ENCODE peak calls at places on chromosomes 1 and 21, in seven cellular contexts. One of them, this sample, is unnamed.
A peak's percentile ranks its signal among the peaks of the same experiment; 100 is the strongest.

GRCh38 chr1:205518616-205519540 is 14.4 kb downstream of the CDK18 start:
- DNase-seq in heart right ventricle: no peak
- DNase-seq in HCT116: no peak
- DNase-seq in psoas muscle: no peak
- DNase-seq in adrenal gland: no peak
- DNase-seq in Panc1: no peak
- DNase-seq in mammary epithelial cell: no peak
- DNase-seq in this sample: no peak

GRCh38 chr1:214548988-214549387 is 2.4 kb downstream of the PTPN14 start:
- DNase-seq in heart right ventricle: peak; percentile 74
- DNase-seq in HCT116: no peak
- DNase-seq in psoas muscle: peak; percentile 74
- DNase-seq in adrenal gland: peak; percentile 85
- DNase-seq in Panc1: no peak
- DNase-seq in mammary epithelial cell: peak; percentile 50
- DNase-seq in this sample: peak; percentile 56

GRCh38 chr1:29711582-29712274 is 475.4 kb downstream of the PTPRU start:
- DNase-seq in heart right ventricle: no peak
- DNase-seq in HCT116: no peak
- DNase-seq in psoas muscle: no peak
- DNase-seq in adrenal gland: peak; percentile 53
- DNase-seq in Panc1: no peak
- DNase-seq in mammary epithelial cell: peak; percentile 73
- DNase-seq in this sample: peak; percentile 73

GRCh38 chr1:229846351-229846750 is 220.3 kb downstream of the URB2 start:
- DNase-seq in heart right ventricle: no peak
- DNase-seq in HCT116: no peak
- DNase-seq in psoas muscle: no peak
- DNase-seq in adrenal gland: no peak
- DNase-seq in Panc1: no peak
- DNase-seq in mammary epithelial cell: no peak
- DNase-seq in this sample: no peak

GRCh38 chr21:16863541-16863940 is 649.3 kb upstream of the CXADR start:
- DNase-seq in heart right ventricle: no peak
- DNase-seq in HCT116: no peak
- DNase-seq in psoas muscle: no peak
- DNase-seq in adrenal gland: no peak
- DNase-seq in Panc1: no peak
- DNase-seq in mammary epithelial cell: no peak
- DNase-seq in this sample: no peak

GRCh38 chr1:213231795-213232231 is 180.8 kb downstream of the RPS6KC1 start:
- DNase-seq in heart right ventricle: no peak
- DNase-seq in HCT116: no peak
- DNase-seq in psoas muscle: no peak
- DNase-seq in adrenal gland: no peak
- DNase-seq in Panc1: no peak
- DNase-seq in mammary epithelial cell: no peak
- DNase-seq in this sample: peak; percentile 34

GRCh38 chr1:241611063-241611462 is 29.1 kb downstream of the CHML start:
- DNase-seq in heart right ventricle: no peak
- DNase-seq in HCT116: peak; percentile 56
- DNase-seq in psoas muscle: no peak
- DNase-seq in adrenal gland: no peak
- DNase-seq in Panc1: no peak
- DNase-seq in mammary epithelial cell: peak; percentile 80
- DNase-seq in this sample: peak; percentile 54

GRCh38 chr1:168114845-168115244 is 21.9 kb downstream of the GPR161 start:
- DNase-seq in heart right ventricle: no peak
- DNase-seq in HCT116: no peak
- DNase-seq in psoas muscle: no peak
- DNase-seq in adrenal gland: peak; percentile 43
- DNase-seq in Panc1: no peak
- DNase-seq in mammary epithelial cell: no peak
- DNase-seq in this sample: no peak

GRCh38 chr21:15425049-15425448 is 304.7 kb upstream of the USP25 start:
- DNase-seq in heart right ventricle: no peak
- DNase-seq in HCT116: no peak
- DNase-seq in psoas muscle: no peak
- DNase-seq in adrenal gland: no peak
- DNase-seq in Panc1: no peak
- DNase-seq in mammary epithelial cell: no peak
- DNase-seq in this sample: no peak
- TF ChIP-seq CTCF in heart right ventricle: no peak
- TF ChIP-seq CTCF in HCT116: no peak
- TF ChIP-seq CTCF in psoas muscle: no peak
- TF ChIP-seq CTCF in adrenal gland: no peak
- TF ChIP-seq CTCF in Panc1: no peak
- TF ChIP-seq CTCF in mammary epithelial cell: no peak
- TF ChIP-seq CTCF in this sample: no peak

DNA sequence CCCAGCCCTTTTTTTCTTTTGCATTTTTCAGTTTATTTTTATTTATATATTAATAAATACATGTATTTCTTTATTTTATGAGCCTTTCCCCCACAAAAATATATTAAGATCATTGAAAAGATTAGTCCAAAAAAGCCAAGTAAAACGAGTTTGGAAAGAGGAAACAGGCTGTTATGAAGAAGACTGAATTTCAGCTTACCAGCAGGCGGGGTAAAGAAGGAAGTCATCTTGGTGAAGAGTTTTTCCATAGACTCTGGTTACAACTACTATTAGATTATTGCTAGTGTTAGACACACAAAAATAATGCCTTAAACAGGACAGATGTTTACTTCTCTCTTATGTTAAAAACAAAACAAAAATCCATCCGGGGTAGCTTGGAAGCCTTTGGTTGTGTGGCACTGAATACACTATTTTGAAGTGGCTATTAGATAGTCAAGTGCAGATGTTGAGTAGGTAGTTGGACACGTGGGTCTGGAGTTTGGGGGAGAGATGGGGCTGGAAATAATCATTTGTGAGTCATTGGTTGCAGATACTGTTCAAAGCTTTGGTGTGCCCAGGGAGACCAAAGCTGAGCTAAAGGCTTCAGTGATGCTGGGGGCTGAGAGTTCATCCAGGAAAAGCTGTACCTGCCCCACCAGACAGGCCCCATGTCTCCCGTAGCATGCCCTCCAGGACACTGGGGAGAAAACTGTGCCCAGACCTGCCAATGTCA is 8.7 kb upstream of the LRRC71 start:
- DNase-seq in heart right ventricle: no peak
- DNase-seq in HCT116: no peak
- DNase-seq in psoas muscle: no peak
- DNase-seq in adrenal gland: no peak
- DNase-seq in Panc1: no peak
- DNase-seq in mammary epithelial cell: no peak
- DNase-seq in this sample: no peak
- H3K27me3 ChIP-seq in heart right ventricle: peaks cover 12% of the 10 kb centered on the region
- H3K27me3 ChIP-seq in HCT116: no peaks in the 10 kb centered on the region
- H3K27me3 ChIP-seq in psoas muscle: no peaks in the 10 kb centered on the region
- H3K27me3 ChIP-seq in adrenal gland: no peaks in the 10 kb centered on the region
- H3K27me3 ChIP-seq in Panc1: no peaks in the 10 kb centered on the region
- H3K27me3 ChIP-seq in mammary epithelial cell: no peaks in the 10 kb centered on the region
- H3K27me3 ChIP-seq in this sample: no peaks in the 10 kb centered on the region

DNA sequence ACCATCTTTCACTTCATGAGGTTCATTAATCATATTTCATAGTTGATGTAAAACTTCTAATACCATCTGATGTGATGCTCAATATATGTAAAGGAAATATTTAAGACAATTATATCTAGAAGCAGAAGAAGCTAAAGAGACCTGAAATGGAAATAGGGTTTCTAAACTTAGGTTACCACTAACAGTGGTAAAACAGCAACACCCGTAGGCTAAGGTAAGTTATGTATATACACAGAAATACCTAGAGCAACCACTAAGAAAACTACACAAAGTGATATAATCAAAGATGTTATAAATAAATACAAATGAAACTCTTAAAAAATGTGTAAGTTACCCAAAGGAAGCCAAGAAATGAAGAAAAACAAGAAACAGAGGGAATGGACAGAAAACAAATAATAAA is 61.1 kb upstream of the TNFSF4 start:
- DNase-seq in heart right ventricle: no peak
- DNase-seq in HCT116: no peak
- DNase-seq in psoas muscle: no peak
- DNase-seq in adrenal gland: no peak
- DNase-seq in Panc1: no peak
- DNase-seq in mammary epithelial cell: no peak
- DNase-seq in this sample: no peak
- TF ChIP-seq CTCF in heart right ventricle: no peak
- TF ChIP-seq CTCF in HCT116: no peak
- TF ChIP-seq CTCF in psoas muscle: no peak
- TF ChIP-seq CTCF in adrenal gland: no peak
- TF ChIP-seq CTCF in Panc1: no peak
- TF ChIP-seq CTCF in mammary epithelial cell: no peak
- TF ChIP-seq CTCF in this sample: no peak

GRCh38 chr1:55040953-55041494 is 1.7 kb downstream of the PCSK9 start:
- DNase-seq in heart right ventricle: no peak
- DNase-seq in HCT116: no peak
- DNase-seq in psoas muscle: no peak
- DNase-seq in adrenal gland: no peak
- DNase-seq in Panc1: no peak
- DNase-seq in mammary epithelial cell: no peak
- DNase-seq in this sample: no peak

GRCh38 chr1:55043011-55043410 is 3.7 kb downstream of the PCSK9 start:
- DNase-seq in heart right ventricle: no peak
- DNase-seq in HCT116: no peak
- DNase-seq in psoas muscle: no peak
- DNase-seq in adrenal gland: no peak
- DNase-seq in Panc1: no peak
- DNase-seq in mammary epithelial cell: no peak
- DNase-seq in this sample: no peak

GRCh38 chr1:55040083-55040952 is 970 bp downstream of the PCSK9 start:
- DNase-seq in heart right ventricle: no peak
- DNase-seq in HCT116: no peak
- DNase-seq in psoas muscle: no peak
- DNase-seq in adrenal gland: no peak
- DNase-seq in Panc1: no peak
- DNase-seq in mammary epithelial cell: peak; percentile 24
- DNase-seq in this sample: no peak

GRCh38 chr1:55039342-55040082 is at the start of gene PCSK9:
- DNase-seq in heart right ventricle: no peak
- DNase-seq in HCT116: peak; percentile 60
- DNase-seq in psoas muscle: no peak
- DNase-seq in adrenal gland: no peak
- DNase-seq in Panc1: no peak
- DNase-seq in mammary epithelial cell: peak; percentile 77
- DNase-seq in this sample: no peak

DNA sequence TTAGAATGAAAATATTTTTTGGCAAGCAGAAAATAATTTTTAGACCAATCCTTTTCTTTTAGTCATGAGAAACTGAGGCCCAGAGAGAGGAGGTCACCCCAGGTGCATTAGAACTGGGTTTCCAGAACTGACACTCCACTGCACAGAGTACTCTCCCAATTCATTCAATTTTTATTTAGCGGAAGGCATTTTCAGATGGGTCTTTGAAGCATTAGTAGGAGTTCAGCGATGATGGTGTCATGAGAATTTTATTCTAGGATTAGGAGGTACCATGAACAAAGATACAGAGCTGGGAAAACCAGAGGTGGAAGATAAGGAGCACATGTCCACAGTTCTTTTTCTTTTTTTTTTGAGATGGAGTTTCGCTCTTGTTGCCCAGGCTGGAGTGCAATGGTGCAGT is 2.3 kb downstream of the PCSK9 start:
- DNase-seq in heart right ventricle: no peak
- DNase-seq in HCT116: no peak
- DNase-seq in psoas muscle: no peak
- DNase-seq in adrenal gland: no peak
- DNase-seq in Panc1: no peak
- DNase-seq in mammary epithelial cell: no peak
- DNase-seq in this sample: no peak
- H3K27me3 ChIP-seq in heart right ventricle: peaks cover 53% of the 10 kb centered on the region
- H3K27me3 ChIP-seq in HCT116: no peaks in the 10 kb centered on the region
- H3K27me3 ChIP-seq in psoas muscle: peaks cover 6% of the 10 kb centered on the region
- H3K27me3 ChIP-seq in adrenal gland: peaks cover 31% of the 10 kb centered on the region
- H3K27me3 ChIP-seq in Panc1: peaks cover 22% of the 10 kb centered on the region
- H3K27me3 ChIP-seq in mammary epithelial cell: peaks cover 10% of the 10 kb centered on the region
- H3K27me3 ChIP-seq in this sample: peaks cover 55% of the 10 kb centered on the region

GRCh38 chr1:180500689-180501088 is 1.7 kb downstream of the ACBD6 start:
- DNase-seq in heart right ventricle: no peak
- DNase-seq in HCT116: no peak
- DNase-seq in psoas muscle: no peak
- DNase-seq in adrenal gland: no peak
- DNase-seq in Panc1: no peak
- DNase-seq in mammary epithelial cell: no peak
- DNase-seq in this sample: no peak

GRCh38 chr1:180504186-180504585 is 1.8 kb upstream of the ACBD6 start:
- DNase-seq in heart right ventricle: no peak
- DNase-seq in HCT116: no peak
- DNase-seq in psoas muscle: no peak
- DNase-seq in adrenal gland: no peak
- DNase-seq in Panc1: no peak
- DNase-seq in mammary epithelial cell: no peak
- DNase-seq in this sample: no peak

GRCh38 chr1:180501865-180502360 is 464 bp downstream of the ACBD6 start:
- DNase-seq in heart right ventricle: no peak
- DNase-seq in HCT116: no peak
- DNase-seq in psoas muscle: no peak
- DNase-seq in adrenal gland: peak; percentile 85
- DNase-seq in Panc1: no peak
- DNase-seq in mammary epithelial cell: peak; percentile 83
- DNase-seq in this sample: no peak

GRCh38 chr1:180503274-180503862 is 991 bp upstream of the ACBD6 start:
- DNase-seq in heart right ventricle: no peak
- DNase-seq in HCT116: no peak
- DNase-seq in psoas muscle: no peak
- DNase-seq in adrenal gland: no peak
- DNase-seq in Panc1: no peak
- DNase-seq in mammary epithelial cell: no peak
- DNase-seq in this sample: no peak

DNA sequence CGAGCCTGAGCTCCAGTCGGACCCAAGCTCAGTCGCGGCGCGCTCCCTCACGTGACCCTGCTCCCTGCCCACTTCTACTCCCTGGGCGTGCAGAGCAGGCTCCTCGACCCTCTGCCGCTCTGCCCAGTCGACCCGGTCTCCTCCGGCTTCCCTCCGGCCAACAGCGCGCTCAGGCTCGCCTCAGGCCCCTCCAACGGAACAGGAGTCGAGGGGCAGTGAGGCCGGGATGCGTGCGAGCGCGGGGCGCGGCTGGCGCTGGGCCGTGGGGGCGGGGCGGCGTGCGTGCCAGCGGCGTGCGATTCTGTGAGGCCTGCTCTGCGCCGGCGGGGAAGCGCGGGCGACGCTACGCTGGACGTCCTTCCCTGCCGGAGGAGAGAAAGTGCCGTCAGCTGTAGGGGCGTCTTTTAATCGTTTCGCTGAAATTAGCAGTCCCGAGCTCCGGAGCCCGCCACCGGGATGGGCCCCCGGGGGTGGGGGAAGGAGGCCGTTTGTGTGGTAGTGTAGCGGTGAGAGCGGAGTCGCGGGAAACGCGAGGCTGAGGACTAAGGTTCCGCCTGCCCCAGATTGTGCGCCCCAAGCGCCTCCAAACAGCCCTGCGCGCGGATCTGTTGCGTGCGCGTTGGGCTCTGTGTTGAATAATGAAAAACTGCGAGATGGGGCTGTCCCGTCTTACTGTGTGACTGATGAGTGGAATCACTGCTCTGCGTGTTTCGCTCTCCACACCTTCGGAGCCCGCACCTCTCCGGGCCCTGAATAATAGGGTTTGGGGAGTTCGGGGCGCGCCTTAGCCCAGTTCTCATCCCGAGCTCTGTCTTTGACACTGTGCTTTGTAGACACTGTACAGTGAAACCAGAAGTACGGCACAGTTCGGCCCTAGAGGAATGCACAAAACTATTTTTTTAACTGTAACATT is at the start of gene ACBD6:
- DNase-seq in heart right ventricle: peak; percentile 80
- DNase-seq in HCT116: peak; percentile 74
- DNase-seq in psoas muscle: peak; percentile 90
- DNase-seq in adrenal gland: peak; percentile 93
- DNase-seq in Panc1: peak; percentile 52
- DNase-seq in mammary epithelial cell: peak; percentile 89
- DNase-seq in this sample: peak; percentile 82
- TF ChIP-seq CTCF in heart right ventricle: no peak
- TF ChIP-seq CTCF in HCT116: peak; percentile 12
- TF ChIP-seq CTCF in psoas muscle: no peak
- TF ChIP-seq CTCF in adrenal gland: peak; percentile 10
- TF ChIP-seq CTCF in Panc1: no peak
- TF ChIP-seq CTCF in mammary epithelial cell: no peak
- TF ChIP-seq CTCF in this sample: peak; percentile 43

This sample was measured in brain microvascular endothelial cell.